ENCODE peak calls at places on chromosomes 6 and 20, in four cellular contexts. W is GM13977, T is RWPE1, K is GM12865. V is an unnamed sample.

GRCh38 chr20:63347081-63347741 is 13.9 kb downstream of the CHRNA4 start:
- DNase-seq in W (no peak), T (no peak), K (no peak), V (no peak)

GRCh38 chr6:138410972-138411667 is 7.1 kb downstream of the HEBP2 start:
- DNase-seq in W (peak), T (peak), K (peak), V (peak)

GRCh38 chr6:4518506-4518905 is 257.7 kb upstream of the CDYL start:
- DNase-seq in W (no peak), T (no peak), K (peak), V (no peak)

GRCh38 chr6:13536796-13537526 is 37.4 kb upstream of the SIRT5 start:
- DNase-seq in W (no peak), T (no peak), K (no peak), V (no peak)

GRCh38 chr6:134517145-134517658 is 199.3 kb upstream of the SGK1 start:
- DNase-seq in W (no peak), T (peak), K (no peak), V (no peak)

GRCh38 chr6:150697515-150697914 is 97.8 kb downstream of the PLEKHG1 start:
- DNase-seq in W (no peak), T (no peak), K (no peak), V (no peak)

GRCh38 chr6:114564302-114564933 is 221.6 kb upstream of the HS3ST5 start:
- DNase-seq in W (no peak), T (no peak), K (no peak), V (no peak)

GRCh38 chr6:106510090-106510970 is 119.0 kb downstream of the RTN4IP1 start:
- DNase-seq in W (peak), T (peak), K (peak), V (peak)

GRCh38 chr6:18022398-18023231 is 35.2 kb upstream of the KIF13A start:
- DNase-seq in W (no peak), T (peak), K (no peak), V (no peak)

GRCh38 chr6:28137458-28138020 is 4.1 kb upstream of the ZKSCAN8 start:
- DNase-seq in W (peak), T (no peak), K (peak), V (peak)

GRCh38 chr6:122322824-122323223 is 76.6 kb upstream of the HSF2 start:
- DNase-seq in W (no peak), T (no peak), K (peak), V (no peak)

GRCh38 chr6:47044418-47044817 is 2.3 kb upstream of the ADGRF1 start:
- DNase-seq in W (no peak), T (peak), K (peak), V (no peak)

GRCh38 chr20:60126975-60127374 is 168.8 kb downstream of the CDH26 start:
- DNase-seq in W (no peak), T (no peak), K (no peak), V (no peak)

GRCh38 chr6:102950967-102951366 is 1557.5 kb downstream of the GRIK2 start:
- DNase-seq in W (no peak), T (no peak), K (no peak), V (no peak)

GRCh38 chr20:39291301-39291700 is 329.2 kb downstream of the DHX35 start:
- DNase-seq in W (no peak), T (no peak), K (no peak), V (no peak)

GRCh38 chr6:7532821-7533220 is 8.7 kb upstream of the DSP start:
- DNase-seq in W (no peak), T (no peak), K (no peak), V (no peak)

GRCh38 chr6:106908386-106908840 is 66.1 kb downstream of the CD24 start:
- DNase-seq in W (peak), T (peak), K (no peak), V (peak)

GRCh38 chr20:63895886-63896135 is 885 bp downstream of the DNAJC5 start:
- DNase-seq in W (no peak), T (no peak), K (no peak), V (no peak)

GRCh38 chr6:89122625-89123024 is 4.8 kb upstream of the SRSF12 start:
- DNase-seq in W (peak), T (peak), K (peak), V (peak)

GRCh38 chr6:125930810-125931418 is 25.7 kb upstream of the HINT3 start:
- DNase-seq in W (no peak), T (no peak), K (no peak), V (no peak)

GRCh38 chr6:18260448-18261106 is 3.8 kb downstream of the DEK start:
- DNase-seq in W (peak), T (no peak), K (peak), V (peak)

GRCh38 chr6:1396952-1397868 is 7.8 kb downstream of the FOXF2 start:
- DNase-seq in W (peak), T (peak), K (peak), V (peak)

GRCh38 chr6:140271759-140272377 is 897.4 kb upstream of the CITED2 start:
- DNase-seq in W (peak), T (no peak), K (peak), V (peak)

GRCh38 chr20:49187330-49188100 is 619 bp downstream of the STAU1 start:
- DNase-seq in W (peak), T (peak), K (peak), V (peak)

GRCh38 chr6:143629104-143630080 is 48.4 kb upstream of the PHACTR2 start:
- DNase-seq in W (no peak), T (no peak), K (no peak), V (no peak)

GRCh38 chr6:42300701-42301100 is 83.0 kb upstream of the MRPS10 start:
- DNase-seq in W (no peak), T (no peak), K (no peak), V (no peak)

GRCh38 chr20:59333928-59334327 is 33.5 kb downstream of the EDN3 start:
- DNase-seq in W (no peak), T (no peak), K (no peak), V (no peak)

GRCh38 chr6:129317931-129318820 is 391.8 kb downstream of the ARHGAP18 start:
- DNase-seq in W (no peak), T (peak), K (no peak), V (no peak)

GRCh38 chr20:50837532-50838321 is 42.9 kb downstream of the BCAS4 start:
- DNase-seq in W (peak), T (peak), K (peak), V (peak)

GRCh38 chr6:105879146-105879545 is 207.0 kb upstream of the PRDM1 start:
- DNase-seq in W (no peak), T (no peak), K (no peak), V (no peak)

GRCh38 chr6:134585529-134585873 is 267.6 kb upstream of the SGK1 start:
- DNase-seq in W (no peak), T (no peak), K (no peak), V (no peak)

GRCh38 chr20:41635158-41635557 is 17.0 kb upstream of the CHD6 start:
- DNase-seq in W (no peak), T (no peak), K (no peak), V (no peak)
- TF ChIP-seq CTCF in W (no peak), T (no peak), K (no peak), V (no peak)

GRCh38 chr20:17725094-17725835 is 25.5 kb downstream of the BANF2 start:
- DNase-seq in W (no peak), T (no peak), K (no peak), V (no peak)
- TF ChIP-seq CTCF in W (no peak), T (no peak), K (no peak), V (no peak)

GRCh38 chr6:74752303-74752702 is 453.6 kb downstream of the COL12A1 start:
- DNase-seq in W (no peak), T (no peak), K (no peak), V (no peak)
- TF ChIP-seq CTCF in W (no peak), T (no peak), K (no peak), V (no peak)

GRCh38 chr20:11646359-11646758 is 271.3 kb upstream of the BTBD3 start:
- DNase-seq in W (no peak), T (no peak), K (no peak), V (no peak)
- TF ChIP-seq CTCF in W (no peak), T (no peak), K (no peak), V (no peak)

GRCh38 chr6:64838726-64839125 is 868.3 kb downstream of the EYS start:
- DNase-seq in W (no peak), T (no peak), K (no peak), V (no peak)
- TF ChIP-seq CTCF in W (no peak), T (no peak), K (no peak), V (no peak)

GRCh38 chr6:50608421-50608820 is 104.9 kb upstream of the TFAP2D start:
- DNase-seq in W (no peak), T (no peak), K (no peak), V (no peak)

GRCh38 chr6:50610562-50610961 is 102.8 kb upstream of the TFAP2D start:
- DNase-seq in W (no peak), T (no peak), K (no peak), V (no peak)
- TF ChIP-seq CTCF in W (peak), T (no peak), K (no peak), V (no peak)

GRCh38 chr20:47782920-47783552 is 2.2 kb downstream of the SULF2 start:
- DNase-seq in W (peak), T (no peak), K (no peak), V (peak)
- TF ChIP-seq CTCF in W (peak), T (no peak), K (no peak), V (peak)

DNA sequence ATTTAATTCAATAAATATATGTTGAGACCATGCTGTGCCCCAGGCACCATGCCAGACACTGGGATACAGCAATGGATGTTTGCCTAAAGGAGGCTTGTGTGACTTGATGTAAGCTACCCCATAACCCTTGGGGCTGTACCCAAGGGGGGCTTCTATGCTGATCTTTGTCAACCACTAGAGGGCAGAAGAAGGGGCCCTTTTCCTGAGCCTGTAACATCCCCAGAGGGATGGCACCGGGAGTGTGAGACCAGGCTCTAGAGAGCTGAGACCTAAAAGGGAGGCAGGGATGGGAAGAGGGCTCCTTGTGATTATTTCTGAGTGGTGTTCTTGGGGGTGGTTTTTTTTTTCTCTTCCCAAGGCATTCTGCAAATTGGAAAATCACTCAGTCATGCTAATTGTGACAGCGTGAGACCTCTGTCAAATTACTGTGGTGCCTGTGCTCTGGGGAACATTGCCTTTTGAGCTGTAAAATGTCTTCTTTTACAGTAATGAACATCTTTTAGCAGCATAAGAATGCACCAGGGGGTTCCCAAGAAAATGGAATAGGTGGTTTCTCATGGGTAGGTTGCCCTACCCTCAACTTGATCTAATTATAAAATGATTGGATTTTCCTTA is 138.8 kb upstream of the SLC24A3 start:
- DNase-seq in W (no peak), T (no peak), K (peak), V (no peak)
- TF ChIP-seq CTCF in W (peak), T (peak), K (peak), V (no peak)

GRCh38 chr20:14691994-14692393 is 354.6 kb upstream of the FLRT3 start:
- DNase-seq in W (no peak), T (no peak), K (peak), V (no peak)
- TF ChIP-seq CTCF in W (no peak), T (no peak), K (no peak), V (no peak)